ENCODE peak calls at places on chromosomes 3 and 15, in nine cellular contexts. One of them, this sample, is unnamed.

GRCh38 chr3:44323341-44323955 is 15.1 kb upstream of the TCAIM start:
- DNase-seq in dorsolateral prefrontal cortex: no peak
- DNase-seq in A549: peak
- DNase-seq in body of pancreas: peak
- DNase-seq in suprapubic skin: peak
- DNase-seq in GM06990: no peak
- DNase-seq in pancreas: peak
- DNase-seq in upper lobe of right lung: no peak
- DNase-seq in PC-3: peak
- DNase-seq in this sample: peak

GRCh38 chr3:112894258-112894657 is 47.6 kb upstream of the CD200R1L start:
- DNase-seq in upper lobe of right lung: no peak
- DNase-seq in suprapubic skin: no peak
- DNase-seq in pancreas: no peak
- DNase-seq in dorsolateral prefrontal cortex: no peak
- DNase-seq in PC-3: peak
- DNase-seq in A549: no peak
- DNase-seq in body of pancreas: no peak
- DNase-seq in GM06990: no peak
- DNase-seq in this sample: no peak

GRCh38 chr15:64343841-64344240 is 12.1 kb downstream of the CSNK1G1 start:
- DNase-seq in body of pancreas: no peak
- DNase-seq in dorsolateral prefrontal cortex: no peak
- DNase-seq in PC-3: no peak
- DNase-seq in suprapubic skin: no peak
- DNase-seq in GM06990: no peak
- DNase-seq in A549: no peak
- DNase-seq in pancreas: no peak
- DNase-seq in upper lobe of right lung: no peak
- DNase-seq in this sample: no peak

GRCh38 chr15:37789881-37790280 is 144.6 kb upstream of the TMCO5A start:
- DNase-seq in A549: no peak
- DNase-seq in body of pancreas: no peak
- DNase-seq in suprapubic skin: no peak
- DNase-seq in pancreas: no peak
- DNase-seq in GM06990: no peak
- DNase-seq in PC-3: peak
- DNase-seq in upper lobe of right lung: no peak
- DNase-seq in dorsolateral prefrontal cortex: no peak
- DNase-seq in this sample: peak

GRCh38 chr15:76340198-76340801 is 3.7 kb downstream of the ISL2 start:
- DNase-seq in suprapubic skin: no peak
- DNase-seq in PC-3: no peak
- DNase-seq in body of pancreas: peak
- DNase-seq in pancreas: no peak
- DNase-seq in A549: no peak
- DNase-seq in GM06990: peak
- DNase-seq in dorsolateral prefrontal cortex: no peak
- DNase-seq in upper lobe of right lung: no peak
- DNase-seq in this sample: no peak

GRCh38 chr15:51144021-51144532 is 49.4 kb upstream of the TNFAIP8L3 start:
- DNase-seq in GM06990: no peak
- DNase-seq in body of pancreas: no peak
- DNase-seq in A549: peak
- DNase-seq in pancreas: no peak
- DNase-seq in PC-3: peak
- DNase-seq in upper lobe of right lung: no peak
- DNase-seq in dorsolateral prefrontal cortex: no peak
- DNase-seq in suprapubic skin: no peak
- DNase-seq in this sample: peak

GRCh38 chr3:156174229-156174847 is 54.0 kb downstream of the KCNAB1 start:
- DNase-seq in body of pancreas: no peak
- DNase-seq in suprapubic skin: no peak
- DNase-seq in GM06990: no peak
- DNase-seq in upper lobe of right lung: no peak
- DNase-seq in dorsolateral prefrontal cortex: no peak
- DNase-seq in PC-3: peak
- DNase-seq in pancreas: no peak
- DNase-seq in A549: no peak
- DNase-seq in this sample: no peak

GRCh38 chr15:35141743-35142356 is 56.8 kb upstream of the NANOGP8 start:
- DNase-seq in suprapubic skin: no peak
- DNase-seq in pancreas: no peak
- DNase-seq in PC-3: peak
- DNase-seq in upper lobe of right lung: no peak
- DNase-seq in dorsolateral prefrontal cortex: no peak
- DNase-seq in body of pancreas: no peak
- DNase-seq in A549: no peak
- DNase-seq in GM06990: no peak
- DNase-seq in this sample: peak

GRCh38 chr3:16604887-16605602 is at the start of gene DAZL:
- DNase-seq in suprapubic skin: no peak
- DNase-seq in body of pancreas: no peak
- DNase-seq in dorsolateral prefrontal cortex: no peak
- DNase-seq in pancreas: no peak
- DNase-seq in upper lobe of right lung: no peak
- DNase-seq in PC-3: no peak
- DNase-seq in GM06990: no peak
- DNase-seq in A549: no peak
- DNase-seq in this sample: no peak

GRCh38 chr3:36403661-36404060 is 23.4 kb downstream of the STAC start:
- DNase-seq in GM06990: no peak
- DNase-seq in PC-3: no peak
- DNase-seq in A549: no peak
- DNase-seq in pancreas: no peak
- DNase-seq in upper lobe of right lung: no peak
- DNase-seq in body of pancreas: no peak
- DNase-seq in dorsolateral prefrontal cortex: no peak
- DNase-seq in suprapubic skin: no peak
- DNase-seq in this sample: no peak

GRCh38 chr15:48493084-48493762 is 152.3 kb downstream of the FBN1 start:
- DNase-seq in GM06990: no peak
- DNase-seq in PC-3: peak
- DNase-seq in A549: no peak
- DNase-seq in suprapubic skin: no peak
- DNase-seq in body of pancreas: no peak
- DNase-seq in pancreas: no peak
- DNase-seq in dorsolateral prefrontal cortex: no peak
- DNase-seq in upper lobe of right lung: no peak
- DNase-seq in this sample: peak

GRCh38 chr3:189508784-189509489 is 122.3 kb upstream of the TP63 start:
- DNase-seq in pancreas: no peak
- DNase-seq in A549: no peak
- DNase-seq in GM06990: no peak
- DNase-seq in body of pancreas: no peak
- DNase-seq in upper lobe of right lung: no peak
- DNase-seq in PC-3: no peak
- DNase-seq in suprapubic skin: no peak
- DNase-seq in dorsolateral prefrontal cortex: no peak
- DNase-seq in this sample: no peak

GRCh38 chr3:45881031-45882022 is 5.0 kb upstream of the CCR9 start:
- DNase-seq in dorsolateral prefrontal cortex: no peak
- DNase-seq in upper lobe of right lung: no peak
- DNase-seq in A549: no peak
- DNase-seq in PC-3: peak
- DNase-seq in suprapubic skin: no peak
- DNase-seq in GM06990: peak
- DNase-seq in body of pancreas: no peak
- DNase-seq in pancreas: no peak
- DNase-seq in this sample: no peak

GRCh38 chr15:62391565-62392262 is 226.6 kb upstream of the C2CD4B start:
- DNase-seq in GM06990: peak
- DNase-seq in pancreas: peak
- DNase-seq in body of pancreas: peak
- DNase-seq in suprapubic skin: peak
- DNase-seq in dorsolateral prefrontal cortex: no peak
- DNase-seq in A549: peak
- DNase-seq in PC-3: peak
- DNase-seq in upper lobe of right lung: peak
- DNase-seq in this sample: no peak

GRCh38 chr15:99409560-99409959 is 156.2 kb upstream of the MEF2A start:
- DNase-seq in pancreas: no peak
- DNase-seq in PC-3: no peak
- DNase-seq in dorsolateral prefrontal cortex: no peak
- DNase-seq in suprapubic skin: no peak
- DNase-seq in A549: no peak
- DNase-seq in upper lobe of right lung: peak
- DNase-seq in GM06990: no peak
- DNase-seq in body of pancreas: no peak
- DNase-seq in this sample: no peak

GRCh38 chr3:189845069-189845468 is 213.9 kb downstream of the TP63 start:
- DNase-seq in body of pancreas: no peak
- DNase-seq in pancreas: no peak
- DNase-seq in PC-3: no peak
- DNase-seq in upper lobe of right lung: no peak
- DNase-seq in suprapubic skin: no peak
- DNase-seq in dorsolateral prefrontal cortex: no peak
- DNase-seq in GM06990: no peak
- DNase-seq in A549: no peak
- DNase-seq in this sample: no peak

GRCh38 chr3:146498002-146498736 is 28.8 kb upstream of the PLSCR2 start:
- DNase-seq in PC-3: no peak
- DNase-seq in A549: no peak
- DNase-seq in pancreas: no peak
- DNase-seq in suprapubic skin: no peak
- DNase-seq in body of pancreas: no peak
- DNase-seq in GM06990: no peak
- DNase-seq in dorsolateral prefrontal cortex: no peak
- DNase-seq in upper lobe of right lung: no peak
- DNase-seq in this sample: no peak

GRCh38 chr3:55721716-55722484 is 234.8 kb upstream of the WNT5A start:
- DNase-seq in PC-3: peak
- DNase-seq in upper lobe of right lung: no peak
- DNase-seq in body of pancreas: peak
- DNase-seq in pancreas: no peak
- DNase-seq in dorsolateral prefrontal cortex: no peak
- DNase-seq in A549: no peak
- DNase-seq in suprapubic skin: no peak
- DNase-seq in GM06990: no peak
- DNase-seq in this sample: peak
- TF ChIP-seq CTCF in PC-3: peak
- TF ChIP-seq CTCF in upper lobe of right lung: peak
- TF ChIP-seq CTCF in body of pancreas: no peak
- TF ChIP-seq CTCF in pancreas: peak
- TF ChIP-seq CTCF in dorsolateral prefrontal cortex: peak
- TF ChIP-seq CTCF in A549: no peak
- TF ChIP-seq CTCF in suprapubic skin: no peak
- TF ChIP-seq CTCF in GM06990: peak
- TF ChIP-seq CTCF in this sample: peak

DNA sequence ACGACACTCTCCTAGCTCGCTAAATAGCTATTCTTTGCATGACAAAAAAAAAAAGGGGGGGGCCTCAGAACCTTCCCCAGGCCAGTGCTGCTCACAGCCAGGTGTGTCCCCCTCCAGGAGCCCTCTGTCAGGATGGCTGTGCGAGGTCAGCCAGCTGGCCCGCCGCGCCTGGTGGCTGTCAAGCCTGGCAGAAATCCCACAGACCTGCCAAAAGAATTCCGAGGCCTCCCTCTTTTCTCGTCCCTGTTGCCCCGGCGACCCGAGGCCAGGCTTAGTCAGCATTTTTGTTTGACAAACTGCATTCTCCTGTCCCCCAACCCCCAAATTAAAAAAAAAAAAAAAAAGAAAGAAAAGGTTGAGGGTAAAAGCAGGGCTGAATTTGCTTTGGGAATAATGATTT is 61.9 kb downstream of the TM4SF4 start:
- DNase-seq in dorsolateral prefrontal cortex: no peak
- DNase-seq in suprapubic skin: peak
- DNase-seq in A549: no peak
- DNase-seq in GM06990: no peak
- DNase-seq in upper lobe of right lung: peak
- DNase-seq in body of pancreas: peak
- DNase-seq in PC-3: no peak
- DNase-seq in pancreas: peak
- DNase-seq in this sample: no peak
- H3K4me3 ChIP-seq in dorsolateral prefrontal cortex: no peak
- H3K4me3 ChIP-seq in suprapubic skin: no peak
- H3K4me3 ChIP-seq in A549: peak
- H3K4me3 ChIP-seq in GM06990: no peak
- H3K4me3 ChIP-seq in upper lobe of right lung: no peak
- H3K4me3 ChIP-seq in body of pancreas: no peak
- H3K4me3 ChIP-seq in PC-3: no peak
- H3K4me3 ChIP-seq in pancreas: no peak
- H3K4me3 ChIP-seq in this sample: no peak

DNA sequence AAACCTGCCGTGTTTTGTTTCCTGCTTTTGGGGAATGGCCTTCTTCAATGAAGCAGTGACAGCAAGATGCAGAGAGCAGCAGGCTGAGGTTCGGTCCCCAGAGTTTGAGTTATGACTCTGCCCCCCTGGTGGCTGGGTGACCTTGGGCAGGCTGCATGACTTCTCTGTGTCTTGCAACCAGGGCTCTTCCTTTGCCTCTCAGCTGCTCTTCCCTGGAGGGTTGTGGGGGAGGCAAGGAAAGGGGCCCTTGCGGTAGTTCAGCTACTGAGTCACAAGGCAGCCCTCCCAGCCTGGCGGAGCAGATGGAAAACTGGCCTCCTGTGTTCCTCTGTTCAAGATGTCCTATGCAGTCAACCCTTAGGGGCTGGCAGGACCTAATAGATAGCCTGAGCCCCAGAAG is 17.1 kb downstream of the CTXND1 start:
- DNase-seq in upper lobe of right lung: no peak
- DNase-seq in A549: peak
- DNase-seq in dorsolateral prefrontal cortex: no peak
- DNase-seq in GM06990: peak
- DNase-seq in PC-3: peak
- DNase-seq in pancreas: no peak
- DNase-seq in suprapubic skin: no peak
- DNase-seq in body of pancreas: peak
- DNase-seq in this sample: no peak
- TF ChIP-seq CTCF in upper lobe of right lung: peak
- TF ChIP-seq CTCF in A549: peak
- TF ChIP-seq CTCF in dorsolateral prefrontal cortex: no peak
- TF ChIP-seq CTCF in GM06990: peak
- TF ChIP-seq CTCF in PC-3: peak
- TF ChIP-seq CTCF in pancreas: no peak
- TF ChIP-seq CTCF in suprapubic skin: no peak
- TF ChIP-seq CTCF in body of pancreas: no peak
- TF ChIP-seq CTCF in this sample: peak

DNA sequence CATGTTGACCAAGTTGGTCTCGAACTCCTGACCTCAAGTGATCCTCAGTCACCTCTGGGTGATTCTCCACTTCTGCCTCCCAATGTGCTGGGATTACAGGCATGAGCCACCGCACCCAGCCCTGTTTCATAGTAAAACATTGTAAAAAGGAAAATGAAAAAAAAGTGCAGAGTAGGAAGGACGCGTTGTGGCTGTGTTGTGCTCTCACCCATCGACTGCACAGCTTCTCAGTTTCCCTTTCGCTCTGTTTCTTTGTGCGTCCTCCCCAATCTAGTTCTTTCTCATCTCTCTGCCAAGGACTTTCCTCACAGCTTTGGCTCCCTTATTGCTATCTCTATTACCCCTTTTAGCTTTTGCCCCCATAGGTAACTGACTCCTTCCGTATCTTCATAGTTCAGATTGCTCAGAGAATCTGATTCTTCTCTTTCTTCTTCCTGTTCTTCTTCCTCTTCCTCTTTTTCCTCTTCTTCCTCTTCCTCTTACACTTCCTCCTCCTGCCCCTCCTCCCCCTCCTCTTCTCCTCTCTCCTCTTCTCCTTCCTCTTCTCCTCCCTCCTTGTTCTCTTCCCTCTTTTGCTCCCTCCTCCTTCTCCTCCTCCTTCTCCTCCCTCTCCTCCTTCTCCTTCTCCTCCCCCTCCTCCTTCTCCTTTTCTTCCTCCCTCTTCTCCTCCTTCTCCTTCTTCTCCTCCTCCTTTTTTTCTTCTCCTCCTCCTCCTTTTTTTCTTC is 81.1 kb upstream of the VGLL4 start:
- DNase-seq in PC-3: no peak
- DNase-seq in pancreas: no peak
- DNase-seq in dorsolateral prefrontal cortex: no peak
- DNase-seq in GM06990: peak
- DNase-seq in body of pancreas: no peak
- DNase-seq in suprapubic skin: no peak
- DNase-seq in upper lobe of right lung: no peak
- DNase-seq in A549: no peak
- DNase-seq in this sample: no peak
- H3K4me3 ChIP-seq in PC-3: no peak
- H3K4me3 ChIP-seq in pancreas: no peak
- H3K4me3 ChIP-seq in dorsolateral prefrontal cortex: no peak
- H3K4me3 ChIP-seq in GM06990: peak
- H3K4me3 ChIP-seq in body of pancreas: no peak
- H3K4me3 ChIP-seq in suprapubic skin: no peak
- H3K4me3 ChIP-seq in upper lobe of right lung: no peak
- H3K4me3 ChIP-seq in A549: no peak
- H3K4me3 ChIP-seq in this sample: no peak